ENCODE peak calls at places on chromosomes 13 and 19, in five cellular contexts. One of them, this sample, is unnamed.

GRCh38 chr13:101706651-101707050 is 254.2 kb downstream of the ITGBL1 start:
- DNase-seq in lower leg skin: peak
- DNase-seq in HFF-Myc: peak
- DNase-seq in stomach: no peak
- DNase-seq in astrocyte of the cerebellum: peak
- DNase-seq in this sample: peak

GRCh38 chr13:112977525-112977924 is 8.5 kb downstream of the MCF2L start:
- DNase-seq in lower leg skin: no peak
- DNase-seq in astrocyte of the cerebellum: no peak
- DNase-seq in HFF-Myc: no peak
- DNase-seq in stomach: no peak
- DNase-seq in this sample: no peak

GRCh38 chr19:23439623-23440022 is 44.4 kb upstream of the ZNF91 start:
- DNase-seq in stomach: no peak
- DNase-seq in lower leg skin: no peak
- DNase-seq in astrocyte of the cerebellum: no peak
- DNase-seq in HFF-Myc: no peak
- DNase-seq in this sample: no peak

GRCh38 chr13:99898421-99898820 is 73.1 kb downstream of the ZIC5 start:
- DNase-seq in astrocyte of the cerebellum: no peak
- DNase-seq in HFF-Myc: no peak
- DNase-seq in lower leg skin: no peak
- DNase-seq in stomach: no peak
- DNase-seq in this sample: no peak

GRCh38 chr19:7917292-7918061 is 2.7 kb upstream of the SNAPC2 start:
- DNase-seq in astrocyte of the cerebellum: no peak
- DNase-seq in lower leg skin: no peak
- DNase-seq in HFF-Myc: no peak
- DNase-seq in stomach: peak
- DNase-seq in this sample: no peak

GRCh38 chr19:19776206-19777008 is 43.5 kb upstream of the ZNF14 start:
- DNase-seq in HFF-Myc: peak
- DNase-seq in lower leg skin: peak
- DNase-seq in stomach: peak
- DNase-seq in astrocyte of the cerebellum: peak
- DNase-seq in this sample: peak

GRCh38 chr13:51942189-51942588 is 69.1 kb downstream of the ATP7B start:
- DNase-seq in stomach: peak
- DNase-seq in lower leg skin: no peak
- DNase-seq in astrocyte of the cerebellum: no peak
- DNase-seq in HFF-Myc: no peak
- DNase-seq in this sample: no peak

GRCh38 chr19:49643466-49643865 is 1.5 kb downstream of the SCAF1 start:
- DNase-seq in astrocyte of the cerebellum: no peak
- DNase-seq in stomach: no peak
- DNase-seq in HFF-Myc: no peak
- DNase-seq in lower leg skin: no peak
- DNase-seq in this sample: no peak

GRCh38 chr19:38478273-38478971 is 44.9 kb downstream of the RYR1 start:
- DNase-seq in stomach: no peak
- DNase-seq in astrocyte of the cerebellum: no peak
- DNase-seq in HFF-Myc: no peak
- DNase-seq in lower leg skin: no peak
- DNase-seq in this sample: no peak

DNA sequence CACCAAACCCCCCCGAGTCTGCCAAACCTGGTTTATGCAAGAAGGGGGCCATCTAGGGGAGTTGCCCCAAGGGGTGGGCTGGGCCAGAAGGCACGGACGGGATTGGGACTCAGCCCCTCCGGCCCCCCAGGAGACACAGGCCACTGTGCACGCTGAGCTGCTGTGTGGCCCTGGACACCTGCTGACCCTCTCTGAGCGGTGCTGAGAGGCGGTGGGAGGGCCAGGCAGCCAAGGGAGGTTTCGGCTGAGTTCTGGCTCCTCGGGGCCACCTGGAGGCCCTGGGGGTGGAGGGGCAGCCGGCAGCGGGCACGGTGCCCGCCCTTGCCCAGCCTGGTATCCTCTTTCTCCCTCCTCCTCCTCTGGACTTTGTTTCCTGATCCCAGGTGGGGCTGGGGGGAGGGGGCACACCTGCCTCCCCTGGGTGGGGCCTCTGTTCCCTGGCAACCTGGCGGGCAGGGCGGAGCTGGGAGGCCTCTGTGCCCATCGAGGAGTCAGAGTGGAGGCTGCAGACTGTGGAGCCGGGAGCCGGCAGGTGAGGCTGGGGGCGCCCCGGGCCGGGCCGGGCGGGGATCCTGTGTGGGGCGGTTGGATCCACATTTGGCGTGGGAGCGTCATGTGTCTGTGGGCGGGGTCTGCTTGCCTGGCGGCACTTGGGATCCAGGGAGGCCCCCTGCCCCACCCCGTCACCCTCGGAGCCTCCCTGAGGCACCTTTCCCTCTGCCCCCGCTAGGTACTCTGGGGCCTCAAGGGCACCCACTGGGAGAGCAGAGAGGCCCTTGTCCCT is at the start of gene MISP:
- DNase-seq in astrocyte of the cerebellum: no peak
- DNase-seq in lower leg skin: no peak
- DNase-seq in HFF-Myc: no peak
- DNase-seq in stomach: peak
- DNase-seq in this sample: no peak
- H3K4me3 ChIP-seq in astrocyte of the cerebellum: no peak
- H3K4me3 ChIP-seq in lower leg skin: no peak
- H3K4me3 ChIP-seq in HFF-Myc: no peak
- H3K4me3 ChIP-seq in stomach: peak
- H3K4me3 ChIP-seq in this sample: no peak

DNA sequence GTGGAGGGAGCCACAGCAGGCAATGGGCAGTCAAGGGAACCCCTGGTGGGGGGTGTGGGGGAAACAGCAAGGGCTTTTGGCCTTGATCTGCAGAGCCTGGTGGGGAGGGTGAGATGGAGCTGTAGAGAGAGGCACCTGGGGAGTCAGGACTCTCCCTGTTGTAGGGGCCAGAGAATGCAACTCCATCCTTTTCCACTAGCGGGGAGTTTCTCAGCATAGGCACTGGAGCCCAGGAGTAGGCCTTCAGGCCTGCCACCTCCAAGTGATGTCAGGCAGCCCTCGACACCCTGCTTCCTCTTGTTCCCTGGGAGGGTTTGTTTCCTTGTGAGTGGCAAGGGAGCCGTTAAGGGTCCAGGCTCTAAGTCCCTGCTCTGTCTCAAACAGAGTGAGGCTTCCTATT is 25.0 kb downstream of the MEGF8 start:
- DNase-seq in astrocyte of the cerebellum: no peak
- DNase-seq in lower leg skin: no peak
- DNase-seq in stomach: no peak
- DNase-seq in HFF-Myc: no peak
- DNase-seq in this sample: no peak
- TF ChIP-seq CTCF in astrocyte of the cerebellum: no peak
- TF ChIP-seq CTCF in lower leg skin: no peak
- TF ChIP-seq CTCF in stomach: no peak
- TF ChIP-seq CTCF in HFF-Myc: no peak
- TF ChIP-seq CTCF in this sample: no peak

GRCh38 chr19:48514123-48514458 is 2.5 kb upstream of the LMTK3 start:
- DNase-seq in lower leg skin: no peak
- DNase-seq in HFF-Myc: no peak
- DNase-seq in stomach: no peak
- DNase-seq in astrocyte of the cerebellum: no peak
- DNase-seq in this sample: no peak
- H3K4me3 ChIP-seq in lower leg skin: no peak
- H3K4me3 ChIP-seq in HFF-Myc: no peak
- H3K4me3 ChIP-seq in stomach: peak
- H3K4me3 ChIP-seq in astrocyte of the cerebellum: peak
- H3K4me3 ChIP-seq in this sample: no peak

GRCh38 chr13:48159436-48160225 is 64.7 kb upstream of the MED4 start:
- DNase-seq in astrocyte of the cerebellum: peak
- DNase-seq in HFF-Myc: no peak
- DNase-seq in lower leg skin: no peak
- DNase-seq in stomach: no peak
- DNase-seq in this sample: no peak
- TF ChIP-seq CTCF in astrocyte of the cerebellum: no peak
- TF ChIP-seq CTCF in HFF-Myc: no peak
- TF ChIP-seq CTCF in lower leg skin: no peak
- TF ChIP-seq CTCF in stomach: no peak
- TF ChIP-seq CTCF in this sample: no peak

This sample was measured in AG04449.